ENCODE peak calls at places on chromosomes 5 and 9, in six cellular contexts. One of them, this sample, is unnamed.

GRCh38 chr5:102998224-102998623 is 121.7 kb downstream of the GIN1 start:
- DNase-seq in activated CD4-positive, CD25-positive, alpha-beta regulatory T cell treated with anti-CD3 and anti-CD28 coated beads, Interleukin-2, amount 50 U/mL, for 72 hours: no peak
- DNase-seq in HCT116: no peak
- DNase-seq in HFFc6: no peak
- DNase-seq in SK-N-DZ: no peak
- DNase-seq in AG04449: no peak
- DNase-seq in this sample: no peak

GRCh38 chr5:43602456-43602817 is 543 bp upstream of the NNT start:
- DNase-seq in activated CD4-positive, CD25-positive, alpha-beta regulatory T cell treated with anti-CD3 and anti-CD28 coated beads, Interleukin-2, amount 50 U/mL, for 72 hours: peak; percentile 33
- DNase-seq in HCT116: no peak
- DNase-seq in HFFc6: peak; percentile 43
- DNase-seq in SK-N-DZ: peak; percentile 82
- DNase-seq in AG04449: no peak
- DNase-seq in this sample: peak; percentile 82

GRCh38 chr5:171344936-171345608 is 36.0 kb downstream of the TLX3 start:
- DNase-seq in activated CD4-positive, CD25-positive, alpha-beta regulatory T cell treated with anti-CD3 and anti-CD28 coated beads, Interleukin-2, amount 50 U/mL, for 72 hours: no peak
- DNase-seq in HCT116: no peak
- DNase-seq in HFFc6: no peak
- DNase-seq in SK-N-DZ: no peak
- DNase-seq in AG04449: no peak
- DNase-seq in this sample: no peak

GRCh38 chr5:13708906-13709305 is 235.6 kb downstream of the DNAH5 start:
- DNase-seq in activated CD4-positive, CD25-positive, alpha-beta regulatory T cell treated with anti-CD3 and anti-CD28 coated beads, Interleukin-2, amount 50 U/mL, for 72 hours: no peak
- DNase-seq in HCT116: no peak
- DNase-seq in HFFc6: no peak
- DNase-seq in SK-N-DZ: no peak
- DNase-seq in AG04449: no peak
- DNase-seq in this sample: no peak

GRCh38 chr5:74166064-74166463 is 474.5 kb downstream of the ENC1 start:
- DNase-seq in activated CD4-positive, CD25-positive, alpha-beta regulatory T cell treated with anti-CD3 and anti-CD28 coated beads, Interleukin-2, amount 50 U/mL, for 72 hours: no peak
- DNase-seq in HCT116: no peak
- DNase-seq in HFFc6: no peak
- DNase-seq in SK-N-DZ: no peak
- DNase-seq in AG04449: no peak
- DNase-seq in this sample: no peak

GRCh38 chr5:40687316-40687715 is 7.6 kb downstream of the PTGER4 start:
- DNase-seq in activated CD4-positive, CD25-positive, alpha-beta regulatory T cell treated with anti-CD3 and anti-CD28 coated beads, Interleukin-2, amount 50 U/mL, for 72 hours: no peak
- DNase-seq in HCT116: no peak
- DNase-seq in HFFc6: no peak
- DNase-seq in SK-N-DZ: no peak
- DNase-seq in AG04449: no peak
- DNase-seq in this sample: no peak

GRCh38 chr9:99023229-99023628 is 79.5 kb downstream of the COL15A1 start:
- DNase-seq in activated CD4-positive, CD25-positive, alpha-beta regulatory T cell treated with anti-CD3 and anti-CD28 coated beads, Interleukin-2, amount 50 U/mL, for 72 hours: no peak
- DNase-seq in HCT116: no peak
- DNase-seq in HFFc6: no peak
- DNase-seq in SK-N-DZ: no peak
- DNase-seq in AG04449: no peak
- DNase-seq in this sample: no peak

GRCh38 chr5:13566903-13567339 is 377.6 kb downstream of the DNAH5 start:
- DNase-seq in activated CD4-positive, CD25-positive, alpha-beta regulatory T cell treated with anti-CD3 and anti-CD28 coated beads, Interleukin-2, amount 50 U/mL, for 72 hours: no peak
- DNase-seq in HCT116: no peak
- DNase-seq in HFFc6: peak; percentile 77
- DNase-seq in SK-N-DZ: no peak
- DNase-seq in AG04449: peak; percentile 23
- DNase-seq in this sample: no peak

GRCh38 chr5:4570047-4571015 is 569.8 kb upstream of the ADAMTS16 start:
- DNase-seq in activated CD4-positive, CD25-positive, alpha-beta regulatory T cell treated with anti-CD3 and anti-CD28 coated beads, Interleukin-2, amount 50 U/mL, for 72 hours: no peak
- DNase-seq in HCT116: no peak
- DNase-seq in HFFc6: no peak
- DNase-seq in SK-N-DZ: no peak
- DNase-seq in AG04449: no peak
- DNase-seq in this sample: no peak

GRCh38 chr5:83654427-83654994 is 66.1 kb downstream of the HAPLN1 start:
- DNase-seq in activated CD4-positive, CD25-positive, alpha-beta regulatory T cell treated with anti-CD3 and anti-CD28 coated beads, Interleukin-2, amount 50 U/mL, for 72 hours: no peak
- DNase-seq in HCT116: no peak
- DNase-seq in HFFc6: no peak
- DNase-seq in SK-N-DZ: no peak
- DNase-seq in AG04449: no peak
- DNase-seq in this sample: no peak

GRCh38 chr5:149452007-149452664 is 73.0 kb upstream of the IL17B start:
- DNase-seq in activated CD4-positive, CD25-positive, alpha-beta regulatory T cell treated with anti-CD3 and anti-CD28 coated beads, Interleukin-2, amount 50 U/mL, for 72 hours: no peak
- DNase-seq in HCT116: no peak
- DNase-seq in HFFc6: no peak
- DNase-seq in SK-N-DZ: no peak
- DNase-seq in AG04449: no peak
- DNase-seq in this sample: peak; percentile 88

GRCh38 chr9:95887926-95888497 is 12.5 kb downstream of the ERCC6L2 start:
- DNase-seq in activated CD4-positive, CD25-positive, alpha-beta regulatory T cell treated with anti-CD3 and anti-CD28 coated beads, Interleukin-2, amount 50 U/mL, for 72 hours: no peak
- DNase-seq in HCT116: no peak
- DNase-seq in HFFc6: no peak
- DNase-seq in SK-N-DZ: no peak
- DNase-seq in AG04449: no peak
- DNase-seq in this sample: no peak

GRCh38 chr5:36344900-36345299 is 43.2 kb upstream of the RANBP3L start:
- DNase-seq in activated CD4-positive, CD25-positive, alpha-beta regulatory T cell treated with anti-CD3 and anti-CD28 coated beads, Interleukin-2, amount 50 U/mL, for 72 hours: no peak
- DNase-seq in HCT116: no peak
- DNase-seq in HFFc6: no peak
- DNase-seq in SK-N-DZ: no peak
- DNase-seq in AG04449: no peak
- DNase-seq in this sample: no peak

GRCh38 chr5:149212203-149212951 is 59.3 kb upstream of the AFAP1L1 start:
- DNase-seq in activated CD4-positive, CD25-positive, alpha-beta regulatory T cell treated with anti-CD3 and anti-CD28 coated beads, Interleukin-2, amount 50 U/mL, for 72 hours: no peak
- DNase-seq in HCT116: no peak
- DNase-seq in HFFc6: peak; percentile 99
- DNase-seq in SK-N-DZ: no peak
- DNase-seq in AG04449: peak; percentile 98
- DNase-seq in this sample: no peak

GRCh38 chr5:43482490-43483064 is 1.1 kb downstream of the TMEM267 start:
- DNase-seq in activated CD4-positive, CD25-positive, alpha-beta regulatory T cell treated with anti-CD3 and anti-CD28 coated beads, Interleukin-2, amount 50 U/mL, for 72 hours: no peak
- DNase-seq in HCT116: no peak
- DNase-seq in HFFc6: peak; percentile 2
- DNase-seq in SK-N-DZ: no peak
- DNase-seq in AG04449: no peak
- DNase-seq in this sample: peak; percentile 31

GRCh38 chr9:37026936-37027581 is 7.0 kb downstream of the PAX5 start:
- DNase-seq in activated CD4-positive, CD25-positive, alpha-beta regulatory T cell treated with anti-CD3 and anti-CD28 coated beads, Interleukin-2, amount 50 U/mL, for 72 hours: no peak
- DNase-seq in HCT116: no peak
- DNase-seq in HFFc6: no peak
- DNase-seq in SK-N-DZ: peak; percentile 50
- DNase-seq in AG04449: no peak
- DNase-seq in this sample: no peak

GRCh38 chr9:12817702-12818101 is 42.9 kb downstream of the LURAP1L start:
- DNase-seq in activated CD4-positive, CD25-positive, alpha-beta regulatory T cell treated with anti-CD3 and anti-CD28 coated beads, Interleukin-2, amount 50 U/mL, for 72 hours: no peak
- DNase-seq in HCT116: peak; percentile 57
- DNase-seq in HFFc6: no peak
- DNase-seq in SK-N-DZ: no peak
- DNase-seq in AG04449: no peak
- DNase-seq in this sample: peak; percentile 37

GRCh38 chr9:20786807-20787206 is 102.7 kb downstream of the FOCAD start:
- DNase-seq in activated CD4-positive, CD25-positive, alpha-beta regulatory T cell treated with anti-CD3 and anti-CD28 coated beads, Interleukin-2, amount 50 U/mL, for 72 hours: no peak
- DNase-seq in HCT116: no peak
- DNase-seq in HFFc6: no peak
- DNase-seq in SK-N-DZ: no peak
- DNase-seq in AG04449: no peak
- DNase-seq in this sample: no peak